ENCODE peak calls at places on chromosomes 1 and 21, in eight cellular contexts. Y, I, W, K, J, O, H and C are unnamed samples. For H3K9me3, the result is how much of the 10 kb centered on the place peaks cover.

GRCh38 chr1:34479731-34480130 is 275.1 kb upstream of the GJB5 start:
- DNase-seq in Y (no peak), I (no peak), W (no peak), K (no peak), J (no peak), O (no peak), H (no peak), C (no peak)

GRCh38 chr1:175555266-175555665 is 188.1 kb downstream of the TNR start:
- DNase-seq in Y (no peak), I (no peak), W (no peak), K (no peak), J (no peak), O (no peak), H (no peak), C (no peak)

GRCh38 chr1:53182111-53182593 is 14.5 kb upstream of the CPT2 start:
- DNase-seq in Y (peak), I (peak), W (peak), K (peak), J (peak), O (peak), H (peak), C (peak)

GRCh38 chr1:110879758-110880606 is 7.0 kb downstream of the CD53 start:
- DNase-seq in Y (no peak), I (no peak), W (no peak), K (no peak), J (no peak), O (no peak), H (no peak), C (no peak)

GRCh38 chr1:94526152-94526551 is 15.4 kb downstream of the F3 start:
- DNase-seq in Y (no peak), I (no peak), W (no peak), K (no peak), J (peak), O (no peak), H (no peak), C (no peak)

GRCh38 chr1:67748630-67749029 is 63.6 kb downstream of the GADD45A start:
- DNase-seq in Y (no peak), I (no peak), W (no peak), K (no peak), J (peak), O (no peak), H (peak), C (no peak)

GRCh38 chr1:216433175-216433574 is 9.9 kb upstream of the USH2A start:
- DNase-seq in Y (no peak), I (no peak), W (no peak), K (no peak), J (no peak), O (no peak), H (no peak), C (no peak)

GRCh38 chr1:192807221-192807967 is 1.4 kb upstream of the RGS2 start:
- DNase-seq in Y (no peak), I (no peak), W (no peak), K (no peak), J (peak), O (no peak), H (no peak), C (no peak)

GRCh38 chr1:114369930-114370329 is 141.1 kb downstream of the TRIM33 start:
- DNase-seq in Y (no peak), I (no peak), W (no peak), K (no peak), J (peak), O (no peak), H (no peak), C (no peak)

GRCh38 chr1:193068013-193068412 is 8.6 kb downstream of the RO60 start:
- DNase-seq in Y (no peak), I (no peak), W (no peak), K (no peak), J (no peak), O (no peak), H (no peak), C (no peak)

GRCh38 chr1:234920136-234920842 is 208.3 kb downstream of the TOMM20 start:
- DNase-seq in Y (peak), I (no peak), W (peak), K (no peak), J (no peak), O (no peak), H (no peak), C (no peak)

GRCh38 chr1:116666747-116667576 is 571 bp downstream of the IGSF3 start:
- DNase-seq in Y (peak), I (no peak), W (no peak), K (no peak), J (no peak), O (no peak), H (no peak), C (no peak)

GRCh38 chr1:187942986-187943385 is 1114.2 kb downstream of the PLA2G4A start:
- DNase-seq in Y (no peak), I (no peak), W (no peak), K (no peak), J (no peak), O (no peak), H (no peak), C (no peak)

GRCh38 chr1:83631836-83632235 is 367.1 kb downstream of the TTLL7 start:
- DNase-seq in Y (no peak), I (no peak), W (no peak), K (no peak), J (no peak), O (no peak), H (no peak), C (no peak)

GRCh38 chr21:37244506-37245083 is 22.5 kb downstream of the VPS26C start:
- DNase-seq in Y (no peak), I (no peak), W (no peak), K (no peak), J (no peak), O (no peak), H (no peak), C (no peak)

GRCh38 chr1:234967121-234967520 is 161.5 kb downstream of the TOMM20 start:
- DNase-seq in Y (no peak), I (no peak), W (no peak), K (no peak), J (no peak), O (no peak), H (no peak), C (no peak)

GRCh38 chr1:184457500-184457899 is 70.7 kb downstream of the C1orf21 start:
- DNase-seq in Y (no peak), I (no peak), W (no peak), K (no peak), J (peak), O (no peak), H (no peak), C (no peak)
- H3K4me3 ChIP-seq in Y (no peak), I (no peak), W (no peak), K (no peak), J (no peak), O (no peak), H (no peak), C (no peak)

GRCh38 chr1:100353073-100353801 is 931 bp downstream of the CDC14A start:
- DNase-seq in Y (peak), I (peak), W (no peak), K (no peak), J (peak), O (peak), H (no peak), C (no peak)
- TF ChIP-seq CTCF in Y (no peak), I (no peak), W (no peak), K (no peak), J (no peak), O (no peak), H (no peak), C (no peak)

GRCh38 chr1:243227596-243227995 is 27.5 kb downstream of the CEP170 start:
- DNase-seq in Y (no peak), I (no peak), W (no peak), K (no peak), J (no peak), O (no peak), H (no peak), C (no peak)
- H3K9me3 ChIP-seq in Y (under half), I (under half), W (under half), K (under half), J (under half), O (under half), H (under half), C (under half)

DNA sequence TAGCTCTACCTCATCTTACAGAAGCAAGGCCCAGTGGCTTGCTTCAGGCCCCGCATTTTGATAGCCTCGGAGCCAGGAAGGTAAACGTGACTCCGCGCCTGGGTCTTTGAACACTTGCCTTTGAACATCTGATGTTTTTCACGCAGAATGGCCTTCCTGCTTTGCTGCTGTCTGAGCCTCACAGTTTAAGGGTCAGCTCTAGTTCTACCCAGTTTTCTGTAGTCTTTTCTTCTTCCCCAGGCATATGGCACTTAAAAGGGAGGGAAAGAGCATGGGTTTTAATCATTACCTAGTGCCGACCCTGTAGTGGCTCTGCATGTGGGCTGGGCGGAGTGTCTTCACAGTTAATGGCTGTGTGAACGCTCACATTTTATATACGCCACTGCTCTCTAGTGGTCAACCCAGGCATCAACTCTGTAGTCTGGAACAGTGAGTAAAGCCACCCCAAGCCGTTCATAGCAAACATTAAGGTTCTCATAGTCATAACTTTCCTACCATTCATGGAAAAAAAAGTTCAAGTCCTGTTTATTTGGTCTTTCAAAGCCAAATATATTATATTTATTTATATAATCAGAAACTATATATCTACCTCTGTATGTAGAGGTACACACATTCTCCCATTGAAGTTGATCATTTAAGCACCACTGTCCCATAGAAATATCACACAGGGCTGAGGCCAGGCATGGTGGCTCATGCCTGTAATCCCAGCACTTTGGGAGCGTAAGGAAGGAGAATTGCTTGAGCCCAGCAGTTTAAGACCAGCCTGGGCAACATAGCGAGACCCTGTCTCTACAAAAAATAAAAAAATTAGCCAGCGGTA is 78.1 kb downstream of the IER5 start:
- DNase-seq in Y (peak), I (peak), W (no peak), K (peak), J (peak), O (peak), H (peak), C (peak)
- H3K4me3 ChIP-seq in Y (no peak), I (no peak), W (no peak), K (no peak), J (no peak), O (no peak), H (no peak), C (no peak)

GRCh38 chr21:38712076-38712475 is 93.7 kb upstream of the ETS2 start:
- DNase-seq in Y (no peak), I (no peak), W (no peak), K (peak), J (peak), O (peak), H (peak), C (no peak)
- TF ChIP-seq CTCF in Y (no peak), I (no peak), W (peak), K (peak), J (peak), O (peak), H (peak), C (peak)

DNA sequence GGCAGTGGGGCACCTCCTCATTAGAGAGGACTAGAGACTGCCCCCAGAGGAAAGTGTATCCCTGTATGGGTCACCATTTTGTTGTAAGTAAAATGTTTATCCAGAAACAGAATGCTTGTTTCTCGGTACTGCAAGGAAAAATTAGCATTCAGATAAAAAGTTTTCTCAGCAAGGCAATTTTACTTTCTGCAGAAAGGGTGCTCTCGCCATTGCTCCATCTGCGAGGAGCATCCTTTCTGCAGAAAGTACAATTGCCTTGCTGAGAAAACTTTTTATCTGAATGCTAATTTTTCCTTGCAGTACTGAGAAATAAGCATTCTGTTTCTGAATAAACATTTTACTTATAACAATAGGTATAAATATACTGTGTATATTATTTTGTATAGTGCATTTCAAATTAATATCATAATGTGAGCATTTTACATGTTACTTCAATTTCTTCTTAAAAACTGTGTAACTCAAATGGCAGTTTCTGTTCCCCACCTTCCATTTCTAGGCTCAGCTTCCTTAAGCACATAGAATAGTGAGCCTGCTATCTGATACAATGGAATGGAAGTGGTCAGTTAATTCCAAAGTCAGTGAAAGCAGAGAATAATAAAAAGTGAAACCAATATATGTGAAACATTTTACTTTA is 76.5 kb upstream of the DESI2 start:
- DNase-seq in Y (no peak), I (no peak), W (no peak), K (no peak), J (no peak), O (no peak), H (no peak), C (no peak)
- H3K9me3 ChIP-seq in Y (under half), I (under half), W (under half), K (under half), J (under half), O (under half), H (under half), C (half or more)

GRCh38 chr21:43890042-43890441 is 25.0 kb downstream of the AGPAT3 start:
- DNase-seq in Y (no peak), I (no peak), W (no peak), K (no peak), J (no peak), O (no peak), H (no peak), C (no peak)

GRCh38 chr21:43893536-43894205 is 28.6 kb downstream of the AGPAT3 start:
- DNase-seq in Y (peak), I (no peak), W (no peak), K (no peak), J (no peak), O (no peak), H (peak), C (no peak)

GRCh38 chr21:43892984-43893535 is 28.0 kb downstream of the AGPAT3 start:
- DNase-seq in Y (no peak), I (no peak), W (no peak), K (no peak), J (no peak), O (no peak), H (no peak), C (no peak)

GRCh38 chr21:43892334-43892733 is 27.3 kb downstream of the AGPAT3 start:
- DNase-seq in Y (no peak), I (no peak), W (no peak), K (no peak), J (no peak), O (no peak), H (no peak), C (no peak)

GRCh38 chr21:43894206-43894577 is 29.2 kb downstream of the AGPAT3 start:
- DNase-seq in Y (no peak), I (no peak), W (no peak), K (no peak), J (no peak), O (no peak), H (no peak), C (no peak)
- H3K4me3 ChIP-seq in Y (peak), I (no peak), W (no peak), K (no peak), J (no peak), O (no peak), H (no peak), C (peak)

DNA sequence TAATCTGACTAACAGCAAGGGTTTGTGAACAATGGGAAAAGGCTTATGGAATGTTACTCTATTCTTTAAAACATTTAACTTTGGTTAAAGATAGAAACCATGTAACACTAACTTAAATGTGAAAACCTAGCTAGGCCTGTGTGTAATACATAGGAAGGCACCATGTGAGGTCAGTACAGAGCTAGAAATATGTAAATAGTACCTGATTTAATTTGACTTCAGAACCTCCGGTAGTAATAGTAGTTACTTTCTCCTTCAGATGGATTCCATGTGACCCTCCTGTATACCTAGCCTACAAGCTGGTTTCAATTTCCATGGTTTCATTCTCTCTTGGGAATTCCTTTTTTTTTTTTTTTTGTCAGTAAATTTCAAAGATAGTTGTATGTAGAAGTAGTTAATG is 1.3 kb downstream of the MTF2 start:
- DNase-seq in Y (no peak), I (no peak), W (no peak), K (no peak), J (peak), O (no peak), H (peak), C (no peak)
- TF ChIP-seq CTCF in Y (no peak), I (no peak), W (peak), K (peak), J (peak), O (peak), H (peak), C (peak)

GRCh38 chr1:231950732-231951131 is 324.1 kb downstream of the DISC1 start:
- DNase-seq in Y (no peak), I (no peak), W (no peak), K (no peak), J (no peak), O (no peak), H (no peak), C (no peak)
- H3K9me3 ChIP-seq in Y (under half), I (under half), W (under half), K (under half), J (under half), O (under half), H (under half), C (under half)

DNA sequence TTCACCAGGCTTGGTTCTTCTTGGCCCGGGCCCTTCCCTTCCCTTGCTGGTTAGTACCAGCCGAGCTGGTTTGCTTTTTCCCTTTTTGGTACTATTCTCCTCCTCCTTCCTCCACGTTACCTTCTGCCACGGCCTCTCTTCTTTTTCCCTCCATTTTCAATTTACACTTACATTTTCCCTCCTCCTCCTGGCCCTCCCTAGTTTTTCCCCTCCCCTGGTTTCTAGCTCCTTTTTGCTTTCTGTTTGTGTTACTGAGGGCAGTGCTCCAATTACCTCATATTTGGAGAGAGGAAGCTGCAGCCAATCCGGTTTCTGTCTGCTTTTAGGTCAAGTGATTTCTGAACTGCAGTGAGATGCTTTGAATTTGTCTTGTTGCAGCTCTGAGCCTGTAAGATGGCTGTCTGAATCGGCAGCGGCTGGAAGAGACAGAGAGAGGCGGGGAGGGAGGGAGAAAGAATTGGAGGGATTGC is 63.7 kb downstream of the MACF1 start:
- DNase-seq in Y (no peak), I (peak), W (no peak), K (peak), J (peak), O (peak), H (peak), C (no peak)
- H3K4me3 ChIP-seq in Y (peak), I (peak), W (peak), K (peak), J (peak), O (peak), H (no peak), C (peak)